ENCODE peak calls at places on chromosomes 16 and 17, in seven cellular contexts. A, H, N, P, E, X and R are unnamed samples.

GRCh38 chr16:5412721-5413120 is 315.1 kb upstream of the EEF2KMT start:
- DNase-seq in X (no peak), P (no peak), A (peak; percentile 19), H (no peak), E (no peak), N (no peak), R (no peak)

GRCh38 chr16:10988164-10988803 is 43.9 kb downstream of the CLEC16A start:
- DNase-seq in X (no peak), N (no peak), E (no peak), A (no peak), P (no peak), H (no peak), R (no peak)

GRCh38 chr17:44759916-44760243 is 1.1 kb downstream of the ADAM11 start:
- DNase-seq in P (no peak), H (no peak), E (no peak), X (no peak), N (no peak), A (no peak), R (no peak)

GRCh38 chr16:1037023-1037933 is 35.3 kb upstream of the SSTR5 start:
- DNase-seq in A (no peak), N (no peak), H (no peak), P (no peak), X (no peak), E (no peak), R (no peak)

GRCh38 chr16:23866628-23867027 is 30.8 kb downstream of the PRKCB start:
- DNase-seq in E (no peak), X (no peak), H (no peak), N (no peak), A (no peak), P (no peak), R (no peak)

GRCh38 chr17:35930211-35931065 is at the start of gene RDM1:
- DNase-seq in E (peak; percentile 7), A (peak; percentile 19), X (peak; percentile 56), P (peak; percentile 68), H (peak; percentile 45), N (peak; percentile 87), R (no peak)

GRCh38 chr16:27431773-27432599 is 30.0 kb downstream of the IL21R start:
- DNase-seq in A (no peak), P (no peak), E (no peak), H (no peak), X (peak; percentile 21), N (no peak), R (peak; percentile 49)

GRCh38 chr17:6374761-6375312 is 60.1 kb downstream of the AIPL1 start:
- DNase-seq in E (no peak), H (no peak), X (no peak), N (peak; percentile 66), A (no peak), P (peak; percentile 57), R (peak; percentile 60)

GRCh38 chr16:70254965-70255286 is 3.2 kb upstream of the EXOSC6 start:
- DNase-seq in A (no peak), H (no peak), E (no peak), X (no peak), N (no peak), P (no peak), R (no peak)

GRCh38 chr16:72369273-72369672 is 197.3 kb upstream of the PMFBP1 start:
- DNase-seq in X (no peak), N (no peak), A (no peak), P (no peak), H (no peak), E (no peak), R (no peak)

GRCh38 chr16:31458073-31458834 is 1.0 kb upstream of the ARMC5 start:
- DNase-seq in P (no peak), N (peak; percentile 60), H (peak; percentile 56), E (no peak), A (peak; percentile 59), X (peak; percentile 57), R (no peak)

GRCh38 chr16:23435500-23435899 is 17.5 kb downstream of the COG7 start:
- DNase-seq in X (peak; percentile 68), P (peak; percentile 49), H (peak; percentile 71), E (peak; percentile 63), N (peak; percentile 73), A (no peak), R (no peak)

GRCh38 chr17:4541041-4541327 is 14.2 kb downstream of the MYBBP1A start:
- DNase-seq in P (no peak), H (no peak), E (no peak), A (no peak), N (no peak), X (no peak), R (no peak)

GRCh38 chr16:76265434-76266045 is 11.7 kb upstream of the CNTNAP4 start:
- DNase-seq in E (no peak), H (peak; percentile 57), N (peak; percentile 27), X (no peak), P (peak; percentile 6), A (no peak), R (no peak)

GRCh38 chr17:28270926-28271325 is 48.1 kb upstream of the TMEM97 start:
- DNase-seq in P (no peak), E (no peak), A (no peak), N (no peak), X (no peak), H (no peak), R (no peak)

GRCh38 chr17:19249681-19250080 is 12.5 kb downstream of the EPN2 start:
- DNase-seq in H (no peak), A (no peak), P (no peak), E (no peak), N (no peak), X (no peak), R (no peak)

GRCh38 chr16:9447195-9447551 is 355.7 kb downstream of the HAPSTR1 start:
- DNase-seq in E (no peak), P (no peak), H (peak; percentile 79), A (no peak), X (peak; percentile 56), N (no peak), R (no peak)

GRCh38 chr16:12975766-12976165 is 74.4 kb downstream of the SHISA9 start:
- DNase-seq in A (no peak), E (no peak), H (no peak), P (no peak), N (no peak), X (no peak), R (no peak)
- TF ChIP-seq CTCF in A (no peak), E (no peak), H (no peak), P (no peak), N (no peak), X (no peak), R (no peak)

GRCh38 chr17:52837502-52837901 is 679.0 kb upstream of the CA10 start:
- DNase-seq in H (no peak), E (no peak), P (no peak), A (no peak), X (no peak), N (no peak), R (no peak)

GRCh38 chr17:52841971-52842370 is 683.5 kb upstream of the CA10 start:
- DNase-seq in P (no peak), A (no peak), E (no peak), X (no peak), N (no peak), H (no peak), R (no peak)
- H3K9me3 ChIP-seq in P (peaks cover 65% of the 10 kb centered on the region), A (no peaks in the 10 kb centered on the region), E (no peaks in the 10 kb centered on the region), X (no peaks in the 10 kb centered on the region), N (peaks cover 5% of the 10 kb centered on the region), H (no peaks in the 10 kb centered on the region), R (no peaks in the 10 kb centered on the region)

DNA sequence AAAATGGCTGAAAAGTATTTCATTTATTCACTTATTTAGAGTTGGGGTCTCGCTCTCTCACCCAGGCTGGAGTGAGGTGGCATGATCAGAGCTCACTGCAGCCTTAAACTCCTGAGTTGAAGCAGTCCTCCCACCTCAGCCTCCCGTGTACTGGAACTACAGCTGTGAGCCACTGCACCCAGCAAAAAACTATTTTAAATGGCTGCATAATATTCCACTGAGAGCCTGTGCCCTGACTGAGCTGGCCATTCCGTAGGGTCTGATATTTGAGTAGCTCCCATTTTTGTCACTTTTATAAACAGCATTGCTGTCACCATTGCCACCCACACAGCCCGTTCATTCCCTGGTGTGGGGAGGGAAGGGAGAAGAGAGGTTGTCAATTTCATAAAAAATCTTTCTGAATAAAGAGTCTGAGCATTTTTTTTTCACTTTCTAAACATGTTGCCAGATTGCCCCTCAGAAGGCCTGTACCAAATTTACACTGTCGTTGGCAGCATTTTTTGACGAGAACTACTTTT is 7.0 kb upstream of the KIFC3 start:
- DNase-seq in E (no peak), N (no peak), H (no peak), X (no peak), P (no peak), A (no peak), R (no peak)
- TF ChIP-seq POLR2A in E (no peak), N (no peak), H (no peak), X (no peak), P (no peak), A (no peak), R (no peak)

GRCh38 chr17:65918921-65919546 is 272.9 kb downstream of the CEP112 start:
- DNase-seq in E (no peak), P (no peak), X (no peak), A (no peak), H (no peak), N (no peak), R (no peak)
- TF ChIP-seq CTCF in E (no peak), P (peak; percentile 28), X (no peak), A (no peak), H (no peak), N (no peak), R (no peak)

GRCh38 chr17:55598495-55598894 is 87.2 kb upstream of the SMIM36 start:
- DNase-seq in P (no peak), N (no peak), X (no peak), E (no peak), H (no peak), A (no peak), R (no peak)
- H3K9me3 ChIP-seq in P (peaks cover 14% of the 10 kb centered on the region), N (peaks cover 26% of the 10 kb centered on the region), X (peaks cover 18% of the 10 kb centered on the region), E (no peaks in the 10 kb centered on the region), H (no peaks in the 10 kb centered on the region), A (peaks cover 19% of the 10 kb centered on the region), R (peaks cover 6% of the 10 kb centered on the region)

GRCh38 chr16:88402551-88402950 is 19.8 kb downstream of the ZNF469 start:
- DNase-seq in A (no peak), E (no peak), P (no peak), H (no peak), N (no peak), X (no peak), R (no peak)

GRCh38 chr16:88406096-88407041 is 23.6 kb downstream of the ZNF469 start:
- DNase-seq in X (no peak), P (no peak), H (no peak), N (no peak), A (no peak), E (no peak), R (no peak)

GRCh38 chr16:88403794-88404581 is 21.2 kb downstream of the ZNF469 start:
- DNase-seq in A (no peak), E (no peak), N (no peak), X (no peak), H (no peak), P (no peak), R (no peak)

GRCh38 chr16:88405325-88406060 is 22.7 kb downstream of the ZNF469 start:
- DNase-seq in N (no peak), H (no peak), E (peak; percentile 27), X (peak; percentile 34), P (no peak), A (no peak), R (no peak)

GRCh38 chr16:88404769-88405168 is 22.0 kb downstream of the ZNF469 start:
- DNase-seq in P (no peak), E (no peak), X (no peak), N (no peak), A (no peak), H (no peak), R (no peak)
- TF ChIP-seq POLR2A in P (no peak), E (no peak), X (no peak), N (no peak), A (no peak), H (no peak), R (no peak)